ENCODE peak calls at places on chromosomes 12 and 14, in six cellular contexts. One of them, this sample, is unnamed.

GRCh38 chr14:86462193-86462592 is 932.2 kb downstream of the FLRT2 start:
- DNase-seq in neuronal stem cell: no peak
- DNase-seq in GM23248: peak; percentile 6
- DNase-seq in H1: no peak
- DNase-seq in GM12878: no peak
- DNase-seq in fibroblast of lung: peak; percentile 3
- DNase-seq in this sample: peak; percentile 40

GRCh38 chr12:132196038-132196872 is 52.0 kb downstream of the NOC4L start:
- DNase-seq in neuronal stem cell: no peak
- DNase-seq in GM23248: peak; percentile 48
- DNase-seq in H1: no peak
- DNase-seq in GM12878: no peak
- DNase-seq in fibroblast of lung: no peak
- DNase-seq in this sample: peak; percentile 23

GRCh38 chr14:93008381-93008780 is 85.4 kb downstream of the CHGA start:
- DNase-seq in neuronal stem cell: no peak
- DNase-seq in GM23248: peak; percentile 77
- DNase-seq in H1: no peak
- DNase-seq in GM12878: no peak
- DNase-seq in fibroblast of lung: peak; percentile 64
- DNase-seq in this sample: peak; percentile 34

GRCh38 chr12:19764408-19764807 is 325.1 kb downstream of the AEBP2 start:
- DNase-seq in neuronal stem cell: no peak
- DNase-seq in GM23248: peak; percentile 15
- DNase-seq in H1: no peak
- DNase-seq in GM12878: no peak
- DNase-seq in fibroblast of lung: peak; percentile 80
- DNase-seq in this sample: no peak

GRCh38 chr12:4214912-4215861 is 58.4 kb upstream of the CCND2 start:
- DNase-seq in neuronal stem cell: no peak
- DNase-seq in GM23248: no peak
- DNase-seq in H1: no peak
- DNase-seq in GM12878: peak; percentile 89
- DNase-seq in fibroblast of lung: no peak
- DNase-seq in this sample: no peak

GRCh38 chr14:77804592-77804991 is 4.7 kb downstream of the ADCK1 start:
- DNase-seq in neuronal stem cell: no peak
- DNase-seq in GM23248: peak; percentile 36
- DNase-seq in H1: no peak
- DNase-seq in GM12878: no peak
- DNase-seq in fibroblast of lung: no peak
- DNase-seq in this sample: no peak

GRCh38 chr14:101355284-101355683 is 206.0 kb upstream of the DIO3 start:
- DNase-seq in neuronal stem cell: no peak
- DNase-seq in GM23248: no peak
- DNase-seq in H1: no peak
- DNase-seq in GM12878: no peak
- DNase-seq in fibroblast of lung: no peak
- DNase-seq in this sample: no peak

GRCh38 chr12:66217342-66217929 is 28.4 kb downstream of the IRAK3 start:
- DNase-seq in neuronal stem cell: no peak
- DNase-seq in GM23248: no peak
- DNase-seq in H1: no peak
- DNase-seq in GM12878: no peak
- DNase-seq in fibroblast of lung: no peak
- DNase-seq in this sample: no peak

GRCh38 chr12:104586325-104587048 is 129.7 kb downstream of the CHST11 start:
- DNase-seq in neuronal stem cell: no peak
- DNase-seq in GM23248: no peak
- DNase-seq in H1: no peak
- DNase-seq in GM12878: no peak
- DNase-seq in fibroblast of lung: no peak
- DNase-seq in this sample: no peak

GRCh38 chr12:19382111-19382526 is 57.2 kb upstream of the AEBP2 start:
- DNase-seq in neuronal stem cell: no peak
- DNase-seq in GM23248: peak; percentile 82
- DNase-seq in H1: peak; percentile 13
- DNase-seq in GM12878: peak; percentile 46
- DNase-seq in fibroblast of lung: peak; percentile 92
- DNase-seq in this sample: peak; percentile 83

GRCh38 chr12:52541709-52542108 is 11.2 kb downstream of the KRT71 start:
- DNase-seq in neuronal stem cell: no peak
- DNase-seq in GM23248: no peak
- DNase-seq in H1: no peak
- DNase-seq in GM12878: no peak
- DNase-seq in fibroblast of lung: no peak
- DNase-seq in this sample: no peak

GRCh38 chr14:90805662-90806548 is 10.3 kb downstream of the TTC7B start:
- DNase-seq in neuronal stem cell: no peak
- DNase-seq in GM23248: peak; percentile 69
- DNase-seq in H1: no peak
- DNase-seq in GM12878: no peak
- DNase-seq in fibroblast of lung: peak; percentile 42
- DNase-seq in this sample: no peak

GRCh38 chr12:84131076-84131475 is 781.5 kb downstream of the SLC6A15 start:
- DNase-seq in neuronal stem cell: no peak
- DNase-seq in GM23248: peak; percentile 86
- DNase-seq in H1: no peak
- DNase-seq in GM12878: no peak
- DNase-seq in fibroblast of lung: peak; percentile 36
- DNase-seq in this sample: peak; percentile 78

GRCh38 chr14:61602733-61603077 is 92.6 kb upstream of the HIF1A start:
- DNase-seq in neuronal stem cell: no peak
- DNase-seq in GM23248: no peak
- DNase-seq in H1: no peak
- DNase-seq in GM12878: no peak
- DNase-seq in fibroblast of lung: peak; percentile 71
- DNase-seq in this sample: no peak

GRCh38 chr12:64895541-64895940 is 71.1 kb downstream of the TBC1D30 start:
- DNase-seq in neuronal stem cell: no peak
- DNase-seq in GM23248: peak; percentile 84
- DNase-seq in H1: no peak
- DNase-seq in GM12878: no peak
- DNase-seq in fibroblast of lung: peak; percentile 46
- DNase-seq in this sample: peak; percentile 31

GRCh38 chr14:100384819-100385813 is 62.0 kb downstream of the SLC25A47 start:
- DNase-seq in neuronal stem cell: no peak
- DNase-seq in GM23248: peak; percentile 81
- DNase-seq in H1: no peak
- DNase-seq in GM12878: no peak
- DNase-seq in fibroblast of lung: peak; percentile 75
- DNase-seq in this sample: peak; percentile 83

GRCh38 chr12:66352197-66352596 is 49.9 kb downstream of the HELB start:
- DNase-seq in neuronal stem cell: no peak
- DNase-seq in GM23248: peak; percentile 33
- DNase-seq in H1: peak; percentile 71
- DNase-seq in GM12878: no peak
- DNase-seq in fibroblast of lung: peak; percentile 4
- DNase-seq in this sample: peak; percentile 48

GRCh38 chr12:7130537-7130790 is 293 bp downstream of the CLSTN3 start:
- DNase-seq in neuronal stem cell: no peak
- DNase-seq in GM23248: no peak
- DNase-seq in H1: no peak
- DNase-seq in GM12878: no peak
- DNase-seq in fibroblast of lung: no peak
- DNase-seq in this sample: no peak

GRCh38 chr14:104968541-104969401 is 9.4 kb downstream of the AHNAK2 start:
- DNase-seq in neuronal stem cell: no peak
- DNase-seq in GM23248: peak; percentile 85
- DNase-seq in H1: no peak
- DNase-seq in GM12878: no peak
- DNase-seq in fibroblast of lung: peak; percentile 29
- DNase-seq in this sample: no peak

GRCh38 chr14:99513946-99514551 is 32.8 kb downstream of the CCNK start:
- DNase-seq in neuronal stem cell: no peak
- DNase-seq in GM23248: no peak
- DNase-seq in H1: no peak
- DNase-seq in GM12878: no peak
- DNase-seq in fibroblast of lung: no peak
- DNase-seq in this sample: no peak

GRCh38 chr12:32270818-32271710 is 128.3 kb upstream of the FGD4 start:
- DNase-seq in neuronal stem cell: no peak
- DNase-seq in GM23248: peak; percentile 41
- DNase-seq in H1: no peak
- DNase-seq in GM12878: no peak
- DNase-seq in fibroblast of lung: peak; percentile 77
- DNase-seq in this sample: peak; percentile 50

GRCh38 chr12:105930612-105931011 is 208.1 kb downstream of the NUAK1 start:
- DNase-seq in neuronal stem cell: no peak
- DNase-seq in GM23248: no peak
- DNase-seq in H1: no peak
- DNase-seq in GM12878: no peak
- DNase-seq in fibroblast of lung: no peak
- DNase-seq in this sample: no peak

DNA sequence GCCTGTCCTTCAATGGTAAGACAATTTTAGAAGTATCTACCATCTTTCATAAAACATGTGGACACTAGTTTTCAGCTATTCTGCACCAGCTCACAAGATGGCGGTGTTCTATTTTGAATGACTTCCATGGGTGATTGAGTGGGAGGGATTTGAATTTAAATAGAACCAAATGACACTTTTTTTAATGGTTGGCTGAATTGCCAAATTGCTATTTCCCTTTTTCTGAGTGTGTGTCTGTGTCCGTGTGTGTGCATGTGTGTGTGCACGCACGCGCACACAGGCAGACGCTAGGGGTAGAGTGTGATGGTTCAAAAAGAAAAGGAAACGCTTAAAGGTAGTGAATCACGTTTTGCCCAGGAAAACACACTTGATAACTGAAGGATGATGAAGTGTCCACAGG is 362.6 kb downstream of the DAD1 start:
- DNase-seq in neuronal stem cell: no peak
- DNase-seq in GM23248: peak; percentile 2
- DNase-seq in H1: no peak
- DNase-seq in GM12878: no peak
- DNase-seq in fibroblast of lung: peak; percentile 21
- DNase-seq in this sample: no peak
- H3K9ac ChIP-seq in neuronal stem cell: no peak overlapping the region
- H3K9ac ChIP-seq in GM23248: no peak overlapping the region
- H3K9ac ChIP-seq in H1: no peak overlapping the region
- H3K9ac ChIP-seq in GM12878: no peak overlapping the region
- H3K9ac ChIP-seq in fibroblast of lung: no peak overlapping the region
- H3K9ac ChIP-seq in this sample: no peak overlapping the region

GRCh38 chr12:46661161-46661845 is 164.5 kb downstream of the SLC38A4 start:
- DNase-seq in neuronal stem cell: peak; percentile 40
- DNase-seq in GM23248: peak; percentile 87
- DNase-seq in H1: no peak
- DNase-seq in GM12878: peak; percentile 48
- DNase-seq in fibroblast of lung: peak; percentile 91
- DNase-seq in this sample: peak; percentile 89
- H3K9ac ChIP-seq in neuronal stem cell: no peak overlapping the region
- H3K9ac ChIP-seq in GM23248: peak overlapping the region; percentile 62
- H3K9ac ChIP-seq in H1: no peak overlapping the region
- H3K9ac ChIP-seq in GM12878: no peak overlapping the region
- H3K9ac ChIP-seq in fibroblast of lung: peak overlapping the region; percentile 11
- H3K9ac ChIP-seq in this sample: peak overlapping the region; percentile 82

GRCh38 chr12:8917031-8917430 is 2.7 kb downstream of the PHC1 start:
- DNase-seq in neuronal stem cell: no peak
- DNase-seq in GM23248: no peak
- DNase-seq in H1: no peak
- DNase-seq in GM12878: no peak
- DNase-seq in fibroblast of lung: no peak
- DNase-seq in this sample: no peak
- H3K9ac ChIP-seq in neuronal stem cell: no peak overlapping the region
- H3K9ac ChIP-seq in GM23248: no peak overlapping the region
- H3K9ac ChIP-seq in H1: no peak overlapping the region
- H3K9ac ChIP-seq in GM12878: no peak overlapping the region
- H3K9ac ChIP-seq in fibroblast of lung: no peak overlapping the region
- H3K9ac ChIP-seq in this sample: no peak overlapping the region

DNA sequence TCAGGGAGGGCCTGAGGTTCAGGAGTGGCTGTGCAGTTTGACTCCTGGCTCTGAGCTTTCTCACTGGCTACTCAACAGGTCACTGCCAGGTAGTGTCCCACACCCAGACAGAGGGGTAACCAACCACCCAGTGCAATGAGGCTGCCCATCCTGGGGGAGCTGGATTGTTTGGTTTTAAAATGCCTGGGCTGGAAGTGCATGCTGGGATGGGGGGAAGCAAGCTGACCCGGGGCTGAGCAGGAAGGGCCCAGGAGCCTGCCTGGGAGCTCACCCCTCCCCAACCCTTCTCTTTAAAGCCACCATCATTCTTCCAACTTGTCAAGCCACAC is 12.6 kb upstream of the ABHD12B start:
- DNase-seq in neuronal stem cell: no peak
- DNase-seq in GM23248: no peak
- DNase-seq in H1: no peak
- DNase-seq in GM12878: no peak
- DNase-seq in fibroblast of lung: no peak
- DNase-seq in this sample: no peak
- H3K9ac ChIP-seq in neuronal stem cell: no peak overlapping the region
- H3K9ac ChIP-seq in GM23248: peak overlapping the region; percentile 73
- H3K9ac ChIP-seq in H1: no peak overlapping the region
- H3K9ac ChIP-seq in GM12878: peak overlapping the region; percentile 51
- H3K9ac ChIP-seq in fibroblast of lung: no peak overlapping the region
- H3K9ac ChIP-seq in this sample: peak overlapping the region; percentile 83

GRCh38 chr14:20730921-20731320 is 14.8 kb upstream of the EDDM3A start:
- DNase-seq in neuronal stem cell: no peak
- DNase-seq in GM23248: no peak
- DNase-seq in H1: no peak
- DNase-seq in GM12878: no peak
- DNase-seq in fibroblast of lung: no peak
- DNase-seq in this sample: no peak

GRCh38 chr14:20732477-20732876 is 13.2 kb upstream of the EDDM3A start:
- DNase-seq in neuronal stem cell: no peak
- DNase-seq in GM23248: no peak
- DNase-seq in H1: no peak
- DNase-seq in GM12878: no peak
- DNase-seq in fibroblast of lung: no peak
- DNase-seq in this sample: no peak

GRCh38 chr14:20732950-20733650 is 12.6 kb upstream of the EDDM3A start:
- DNase-seq in neuronal stem cell: no peak
- DNase-seq in GM23248: no peak
- DNase-seq in H1: no peak
- DNase-seq in GM12878: no peak
- DNase-seq in fibroblast of lung: no peak
- DNase-seq in this sample: no peak

DNA sequence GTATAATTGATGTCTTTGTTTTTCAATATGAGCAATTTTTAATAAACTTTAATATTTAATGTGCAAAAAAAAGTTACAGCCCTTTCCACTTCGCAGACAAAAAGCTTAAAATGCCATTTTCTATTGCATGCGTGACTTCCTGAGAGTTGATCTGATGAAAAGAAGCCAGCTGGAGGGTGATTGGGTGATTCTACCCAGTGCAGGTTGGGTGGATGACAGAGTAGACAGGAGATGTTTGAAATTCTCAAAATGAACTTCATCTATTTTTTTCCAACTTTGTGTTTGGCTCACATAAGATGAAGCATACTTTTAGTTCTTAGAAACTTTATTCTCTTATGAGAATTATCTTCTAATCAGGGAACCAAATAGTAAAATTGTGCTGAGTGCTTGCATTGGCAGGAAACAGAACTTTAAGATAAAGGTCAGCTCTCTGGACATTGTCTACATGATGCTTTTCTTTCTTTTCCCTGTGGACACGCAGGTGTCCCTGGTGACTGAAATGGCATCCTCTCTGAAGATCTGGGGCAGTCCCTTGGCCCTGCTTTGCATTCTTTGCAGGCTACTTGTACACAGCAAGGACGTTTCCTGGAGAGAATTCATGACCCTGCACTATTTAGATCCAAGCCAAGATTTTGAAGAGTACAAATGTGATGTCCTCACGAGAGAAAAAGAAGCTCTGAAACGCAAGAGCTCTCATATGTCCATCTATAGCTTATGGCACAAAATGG is 11.4 kb upstream of the EDDM3A start:
- DNase-seq in neuronal stem cell: no peak
- DNase-seq in GM23248: no peak
- DNase-seq in H1: no peak
- DNase-seq in GM12878: no peak
- DNase-seq in fibroblast of lung: no peak
- DNase-seq in this sample: no peak
- H3K9ac ChIP-seq in neuronal stem cell: no peak overlapping the region
- H3K9ac ChIP-seq in GM23248: no peak overlapping the region
- H3K9ac ChIP-seq in H1: no peak overlapping the region
- H3K9ac ChIP-seq in GM12878: no peak overlapping the region
- H3K9ac ChIP-seq in fibroblast of lung: no peak overlapping the region
- H3K9ac ChIP-seq in this sample: no peak overlapping the region